ENCODE peak calls at places on chromosome 7, in four cellular contexts. J is SK-N-SH, B is HepG2, F is GM12878. Y is an unnamed sample. For H3K27me3, the result is how much of the 10 kb centered on the place peaks cover.

GRCh38 chr7:47677093-47677492 is 95.2 kb upstream of the TNS3 start:
- DNase-seq in J (no peak), B (no peak), F (no peak), Y (no peak)

GRCh38 chr7:85595639-85596268 is 408.9 kb upstream of the SEMA3D start:
- DNase-seq in J (no peak), B (no peak), F (no peak), Y (no peak)

GRCh38 chr7:141593134-141593533 is 41.9 kb downstream of the AGK start:
- DNase-seq in J (peak), B (no peak), F (no peak), Y (no peak)

GRCh38 chr7:154886591-154886990 is 116.3 kb downstream of the PAXIP1 start:
- DNase-seq in J (no peak), B (no peak), F (no peak), Y (no peak)

GRCh38 chr7:78499966-78500365 is 701.4 kb downstream of the PHTF2 start:
- DNase-seq in J (no peak), B (no peak), F (no peak), Y (no peak)

GRCh38 chr7:77439572-77439971 is 23.4 kb upstream of the GSAP start:
- DNase-seq in J (peak), B (peak), F (no peak), Y (no peak)

GRCh38 chr7:159193543-159193942 is 48.9 kb upstream of the VIPR2 start:
- DNase-seq in J (no peak), B (no peak), F (no peak), Y (no peak)

GRCh38 chr7:1361016-1361755 is 98.1 kb downstream of the MICALL2 start:
- DNase-seq in J (peak), B (no peak), F (no peak), Y (no peak)

GRCh38 chr7:4833691-4834600 is 27.9 kb downstream of the PAPOLB start:
- DNase-seq in J (no peak), B (no peak), F (no peak), Y (no peak)
- TF ChIP-seq GABPA in J (no peak), B (no peak), F (no peak), Y (no peak)

GRCh38 chr7:46123-46829 is 146.1 kb upstream of the FAM20C start:
- DNase-seq in J (no peak), B (no peak), F (no peak), Y (no peak)
- TF ChIP-seq CTCF in J (no peak), B (no peak), F (no peak), Y (no peak)

DNA sequence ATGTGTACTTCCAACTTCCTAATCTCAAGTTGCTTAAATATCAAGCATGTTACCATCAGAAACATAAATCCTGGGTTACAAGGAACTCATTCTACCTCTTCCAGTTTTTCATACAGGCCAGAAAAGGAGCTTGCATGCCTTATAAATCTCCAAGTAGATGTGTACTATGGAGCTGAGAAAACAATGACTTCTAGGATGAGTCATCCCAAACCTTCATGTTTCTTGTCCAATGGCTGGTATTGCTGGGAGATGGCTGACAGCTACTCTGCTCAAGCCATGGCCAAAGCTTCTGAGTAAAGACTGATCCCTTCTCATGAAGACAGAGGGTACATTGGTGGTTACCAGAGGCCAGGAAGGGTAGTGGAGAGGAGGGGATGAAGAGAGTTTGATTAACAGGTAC is 8.6 kb downstream of the RAPGEF5 start:
- DNase-seq in J (no peak), B (no peak), F (no peak), Y (no peak)
- H3K27me3 ChIP-seq in J (under half), B (under half), F (under half), Y (under half)

GRCh38 chr7:38385682-38386081 is 112.2 kb upstream of the TARP start:
- DNase-seq in J (no peak), B (no peak), F (no peak), Y (no peak)

GRCh38 chr7:38383281-38383680 is 109.8 kb upstream of the TARP start:
- DNase-seq in J (no peak), B (no peak), F (no peak), Y (no peak)

GRCh38 chr7:38382627-38383026 is 109.2 kb upstream of the TARP start:
- DNase-seq in J (no peak), B (no peak), F (no peak), Y (no peak)
- TF ChIP-seq GABPA in J (no peak), B (no peak), F (no peak), Y (no peak)

DNA sequence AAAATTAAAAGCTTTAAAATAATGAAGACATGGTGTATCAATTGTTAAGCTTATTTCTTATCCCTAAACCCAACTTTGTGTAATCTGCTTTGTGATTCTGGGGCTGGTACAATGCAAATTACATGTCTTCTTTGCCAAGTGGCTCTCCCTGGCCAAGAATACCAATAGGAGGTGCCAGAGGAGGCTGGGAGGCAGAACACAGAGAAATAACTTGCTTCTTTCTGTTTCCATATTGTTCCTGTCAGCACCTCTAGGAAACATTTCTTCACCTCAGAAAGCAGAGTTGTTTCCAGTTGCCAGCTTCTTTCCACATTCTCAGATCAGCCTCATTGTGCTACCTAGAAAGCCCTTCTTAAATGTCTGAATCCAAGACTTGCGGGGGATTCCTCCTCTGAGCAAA is 174.4 kb downstream of the MDFIC start:
- DNase-seq in J (no peak), B (no peak), F (no peak), Y (no peak)
- TF ChIP-seq CTCF in J (no peak), B (no peak), F (no peak), Y (no peak)

DNA sequence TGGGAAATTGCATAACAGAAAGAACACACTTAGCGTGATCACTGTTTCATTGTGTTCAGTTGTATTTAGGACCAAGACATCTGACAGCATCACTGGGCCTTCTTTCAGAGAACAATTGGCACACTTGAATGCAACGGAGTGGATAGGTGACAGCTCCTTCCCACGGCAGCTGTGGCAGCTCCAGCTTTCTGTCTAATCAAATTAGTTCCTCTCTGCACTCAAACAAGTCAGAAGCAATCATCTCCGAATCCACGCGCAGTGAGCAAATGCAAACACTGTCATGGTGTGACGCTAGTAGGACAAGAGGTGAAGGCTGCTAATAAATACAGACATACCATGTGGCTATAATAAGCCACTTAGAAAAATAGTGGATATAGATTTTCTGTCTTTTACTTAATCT is 542.4 kb downstream of the ACTR3B start:
- DNase-seq in J (no peak), B (no peak), F (no peak), Y (no peak)
- H3K27me3 ChIP-seq in J (under half), B (under half), F (under half), Y (under half)

Y was measured in HL-60.